ENCODE peak calls at places on chromosomes 12 and 14, in eight cellular contexts. Y is thyroid gland, U is iris pigment epithelial cell, E is fibroblast of the aortic adventitia, R is T-helper 1 cell, F is stomach, M is frontal cortex, X is kidney epithelial cell. G is an unnamed sample.
A peak's percentile ranks its signal among the peaks of the same experiment; 100 is the strongest.

GRCh38 chr12:32859389-32859788 is 37.2 kb downstream of the PKP2 start:
- DNase-seq in Y (no peak), U (no peak), E (no peak), R (no peak), F (no peak), M (no peak), X (no peak), G (no peak)

GRCh38 chr14:95500772-95501401 is 15.6 kb downstream of the SYNE3 start:
- DNase-seq in Y (no peak), U (peak; percentile 88), E (peak; percentile 87), R (no peak), F (peak; percentile 51), M (no peak), X (no peak), G (peak; percentile 76)

GRCh38 chr12:126547905-126548304 is 1482.7 kb downstream of the AACS start:
- DNase-seq in Y (no peak), U (no peak), E (peak; percentile 51), R (peak; percentile 1), F (no peak), M (no peak), X (no peak), G (no peak)

GRCh38 chr12:53049582-53050318 is at the start of gene TNS2:
- DNase-seq in Y (peak; percentile 84), U (peak; percentile 37), E (peak; percentile 66), R (no peak), F (peak; percentile 76), M (peak; percentile 24), X (no peak), G (peak; percentile 73)

GRCh38 chr12:4943938-4944284 is 34.2 kb downstream of the KCNA1 start:
- DNase-seq in Y (no peak), U (no peak), E (no peak), R (no peak), F (no peak), M (no peak), X (no peak), G (no peak)

GRCh38 chr12:38155020-38155395 is 161.6 kb upstream of the ALG10B start:
- DNase-seq in Y (no peak), U (no peak), E (no peak), R (no peak), F (no peak), M (no peak), X (no peak), G (no peak)

GRCh38 chr12:131082795-131083194 is 129.1 kb downstream of the ADGRD1 start:
- DNase-seq in Y (no peak), U (no peak), E (no peak), R (no peak), F (no peak), M (no peak), X (no peak), G (no peak)

GRCh38 chr14:106518054-106518943 is 991.9 kb downstream of the TMEM121 start:
- DNase-seq in Y (peak; percentile 9), U (no peak), E (no peak), R (peak; percentile 62), F (peak; percentile 38), M (no peak), X (no peak), G (no peak)

GRCh38 chr12:2856901-2857495 is at the start of gene TEX52:
- DNase-seq in Y (peak; percentile 28), U (no peak), E (no peak), R (no peak), F (no peak), M (no peak), X (no peak), G (peak; percentile 49)

GRCh38 chr14:44896275-44897040 is 65.3 kb downstream of the KLHL28 start:
- DNase-seq in Y (no peak), U (no peak), E (no peak), R (no peak), F (no peak), M (no peak), X (no peak), G (peak; percentile 4)

GRCh38 chr12:68977909-68978610 is 45.1 kb upstream of the CPM start:
- DNase-seq in Y (no peak), U (no peak), E (no peak), R (no peak), F (no peak), M (no peak), X (no peak), G (no peak)